ENCODE peak calls at places on chromosomes 11 and 22, in nine cellular contexts. Y is AG10803, H is choroid plexus epithelial cell, P is tibial artery, Q is astrocyte of the spinal cord, L is sigmoid colon, I is fibroblast of pulmonary artery, K is lower lobe of right lung, G is endodermal cell. U is an unnamed sample.

GRCh38 chr11:15035283-15035682 is 38.1 kb upstream of the CALCB start:
- DNase-seq in Y (no peak), H (no peak), P (no peak), Q (no peak), L (no peak), I (no peak), K (no peak), G (peak; percentile 81), U (no peak)

GRCh38 chr11:78160557-78160956 is 21.1 kb upstream of the ALG8 start:
- DNase-seq in Y (no peak), H (no peak), P (no peak), Q (no peak), L (no peak), I (no peak), K (no peak), G (no peak), U (no peak)

GRCh38 chr11:104609297-104609696 is 289.0 kb downstream of the CASP12 start:
- DNase-seq in Y (peak; percentile 65), H (peak; percentile 95), P (no peak), Q (peak; percentile 86), L (no peak), I (peak; percentile 82), K (no peak), G (peak; percentile 68), U (peak; percentile 80)

GRCh38 chr11:104534268-104534667 is 364.0 kb downstream of the CASP12 start:
- DNase-seq in Y (no peak), H (peak; percentile 84), P (no peak), Q (peak; percentile 68), L (no peak), I (peak; percentile 79), K (no peak), G (no peak), U (peak; percentile 46)

GRCh38 chr11:120331301-120331966 is 4.8 kb upstream of the ARHGEF12 start:
- DNase-seq in Y (peak; percentile 94), H (peak; percentile 79), P (no peak), Q (peak; percentile 87), L (no peak), I (peak; percentile 83), K (no peak), G (no peak), U (no peak)

GRCh38 chr11:96259053-96259837 is 83.8 kb downstream of the MAML2 start:
- DNase-seq in Y (peak; percentile 80), H (peak; percentile 69), P (no peak), Q (peak; percentile 67), L (no peak), I (peak; percentile 76), K (no peak), G (no peak), U (peak; percentile 49)

GRCh38 chr11:95487391-95487790 is 256.4 kb upstream of the SESN3 start:
- DNase-seq in Y (peak; percentile 32), H (no peak), P (no peak), Q (no peak), L (no peak), I (no peak), K (no peak), G (no peak), U (no peak)

GRCh38 chr11:5726351-5726750 is 9.9 kb upstream of the OR56B1 start:
- DNase-seq in Y (no peak), H (no peak), P (no peak), Q (no peak), L (no peak), I (no peak), K (no peak), G (no peak), U (no peak)

GRCh38 chr11:70716986-70717775 is 318.9 kb downstream of the CTTN start:
- DNase-seq in Y (no peak), H (no peak), P (no peak), Q (peak; percentile 9), L (no peak), I (no peak), K (peak; percentile 20), G (no peak), U (no peak)

DNA sequence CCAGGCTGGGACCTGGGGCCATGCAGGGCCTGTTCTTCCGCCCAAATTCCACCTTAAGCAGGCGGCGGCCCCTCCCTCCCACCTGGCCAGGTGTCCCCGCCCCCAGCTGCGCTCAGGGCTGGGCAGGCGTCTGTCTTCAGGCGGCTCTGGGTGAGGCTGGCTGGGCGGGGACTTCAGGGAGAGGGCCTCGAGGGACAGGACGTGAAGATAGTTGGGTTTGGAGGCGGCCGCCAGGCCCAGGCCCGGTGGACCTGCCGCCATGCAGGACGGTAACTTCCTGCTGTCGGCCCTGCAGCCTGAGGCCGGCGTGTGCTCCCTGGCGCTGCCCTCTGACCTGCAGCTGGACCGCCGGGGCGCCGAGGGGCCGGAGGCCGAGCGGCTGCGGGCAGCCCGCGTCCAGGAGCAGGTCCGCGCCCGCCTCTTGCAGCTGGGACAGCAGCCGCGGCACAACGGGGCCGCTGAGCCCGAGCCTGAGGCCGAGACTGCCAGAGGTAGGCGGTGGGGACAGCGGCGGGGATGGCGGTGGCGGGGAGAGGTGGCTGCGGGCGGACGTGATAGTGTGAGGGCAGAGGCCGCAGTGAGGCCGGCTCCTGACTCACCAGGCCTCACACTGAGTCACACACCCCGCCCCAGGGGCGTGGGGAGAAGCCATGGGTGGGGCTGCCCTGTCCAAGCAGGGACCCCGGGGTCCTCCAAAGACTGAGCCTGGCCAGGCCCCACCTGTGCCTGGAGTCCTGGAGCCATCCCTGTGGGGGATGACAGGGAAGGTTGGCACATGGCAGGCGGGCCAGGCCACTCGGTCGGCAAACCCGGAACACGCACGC is at the start of gene PKP3:
- DNase-seq in Y (peak; percentile 26), H (peak; percentile 46), P (no peak), Q (peak; percentile 48), L (no peak), I (peak; percentile 36), K (peak; percentile 91), G (peak; percentile 90), U (no peak)
- H3K4me3 ChIP-seq in Y (no peak within 1 kb of the TSS), H (no peak within 1 kb of the TSS), P (no peak within 1 kb of the TSS), Q (no peak within 1 kb of the TSS), L (no peak within 1 kb of the TSS), I (no peak within 1 kb of the TSS), K (peak within 1 kb of the TSS; percentile 55), G (no peak within 1 kb of the TSS), U (no peak within 1 kb of the TSS)

DNA sequence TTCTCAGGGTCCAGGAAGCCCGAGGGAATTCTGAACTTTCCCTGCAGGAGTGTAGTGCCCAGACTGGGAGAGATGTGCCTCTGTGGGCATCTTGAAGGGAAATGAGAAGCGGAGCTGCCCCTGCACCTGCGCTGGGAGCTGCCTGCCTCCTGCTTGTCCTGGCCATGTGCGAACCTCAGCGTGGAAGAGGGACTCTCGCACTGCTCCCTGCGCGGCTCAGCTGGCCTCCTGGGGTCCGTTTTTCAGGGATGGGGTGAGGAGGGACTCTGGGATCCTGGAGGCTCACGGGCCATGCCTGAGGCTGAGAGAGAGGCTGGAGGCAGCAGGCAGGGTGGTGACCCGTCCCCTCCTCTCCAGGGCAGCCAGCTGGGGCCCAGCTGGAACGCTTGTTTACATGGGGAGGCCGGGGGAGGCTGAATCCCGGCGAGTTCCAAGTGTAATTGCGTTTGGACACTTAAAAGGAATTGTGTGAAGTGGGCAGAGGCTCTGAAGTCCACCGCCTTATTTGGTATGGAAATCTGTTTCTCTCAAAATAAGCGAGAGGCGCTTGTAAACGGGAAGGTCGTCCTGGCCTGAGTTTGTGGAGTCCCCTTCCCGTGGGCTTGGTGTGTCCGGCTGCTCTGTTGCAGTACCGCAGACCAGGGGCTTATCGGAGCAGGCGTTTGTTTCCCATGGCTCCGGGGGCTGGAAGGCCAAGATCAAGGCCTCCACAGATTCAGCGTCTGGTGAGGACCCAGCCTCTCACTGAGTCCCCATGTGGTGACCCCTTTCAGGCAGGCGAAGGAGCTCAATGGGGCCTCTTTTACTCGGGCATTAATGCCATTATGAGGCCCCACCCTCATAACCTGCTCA is 1.3 kb upstream of the MRGPRF start:
- DNase-seq in Y (peak; percentile 40), H (peak; percentile 34), P (no peak), Q (peak; percentile 36), L (peak; percentile 96), I (no peak), K (no peak), G (peak; percentile 72), U (no peak)
- H3K4me3 ChIP-seq in Y (peak overlapping the region; percentile 77), H (no peak overlapping the region), P (peak overlapping the region; percentile 81), Q (no peak overlapping the region), L (peak overlapping the region; percentile 84), I (no peak overlapping the region), K (peak overlapping the region; percentile 54), G (no peak overlapping the region), U (no peak overlapping the region)

GRCh38 chr22:19903513-19903912 is 38.1 kb upstream of the COMT start:
- DNase-seq in Y (no peak), H (no peak), P (no peak), Q (no peak), L (no peak), I (no peak), K (no peak), G (peak; percentile 50), U (no peak)
- H3K4me3 ChIP-seq in Y (no peak overlapping the region), H (no peak overlapping the region), P (no peak overlapping the region), Q (no peak overlapping the region), L (no peak overlapping the region), I (no peak overlapping the region), K (no peak overlapping the region), G (no peak overlapping the region), U (no peak overlapping the region)

DNA sequence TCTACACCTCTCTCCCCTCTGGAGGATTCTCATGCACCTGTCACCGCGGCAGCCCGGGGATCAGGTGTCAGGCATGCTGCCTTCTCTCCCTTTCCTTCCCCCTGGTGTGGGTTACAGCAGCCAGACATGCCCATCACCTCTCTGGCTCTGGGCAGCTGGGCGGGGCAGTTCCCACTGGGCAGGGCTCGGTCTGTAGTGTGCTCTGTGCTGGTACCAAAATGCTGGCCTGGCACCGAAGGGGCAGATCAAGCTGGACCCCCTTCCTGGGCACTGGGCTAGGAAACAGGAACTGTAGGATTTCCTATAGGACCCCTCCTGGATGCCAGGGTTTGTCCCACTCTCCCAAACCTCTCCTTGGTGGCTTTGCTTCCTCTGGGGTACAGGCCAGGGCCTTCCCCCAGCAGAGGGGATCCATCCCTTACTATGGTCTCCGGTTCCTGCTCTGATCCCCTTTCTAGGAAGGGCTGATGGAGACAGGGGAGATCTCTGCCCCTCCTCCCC is 821 bp downstream of the GAL3ST1 start:
- DNase-seq in Y (no peak), H (no peak), P (no peak), Q (no peak), L (no peak), I (no peak), K (no peak), G (peak; percentile 61), U (no peak)
- H3K4me3 ChIP-seq in Y (no peak overlapping the region), H (no peak overlapping the region), P (no peak overlapping the region), Q (no peak overlapping the region), L (no peak overlapping the region), I (no peak overlapping the region), K (peak overlapping the region; percentile 45), G (peak overlapping the region; percentile 89), U (no peak overlapping the region)

DNA sequence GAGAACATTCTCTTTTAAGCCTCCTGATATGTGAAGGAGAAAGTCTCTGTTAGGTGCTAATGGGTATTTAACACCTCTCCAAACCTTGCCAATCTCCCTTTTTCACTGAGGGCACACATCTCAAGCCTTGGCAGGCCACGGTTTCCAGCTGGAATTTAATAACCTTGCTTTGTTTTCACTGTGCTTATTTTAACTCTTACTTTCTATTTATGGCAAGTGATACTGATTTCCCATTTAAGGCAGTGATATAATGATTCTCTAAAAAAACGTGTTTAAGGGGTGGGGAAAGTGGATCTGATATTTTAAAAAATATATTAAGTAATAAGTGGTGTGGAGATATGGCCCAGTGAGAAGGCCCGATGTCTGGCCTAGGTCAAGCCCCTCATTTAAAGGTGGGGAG is 1.1 kb upstream of the RASD2 start:
- DNase-seq in Y (no peak), H (no peak), P (no peak), Q (no peak), L (no peak), I (no peak), K (no peak), G (no peak), U (no peak)
- H3K4me3 ChIP-seq in Y (peak overlapping the region; percentile 39), H (no peak overlapping the region), P (peak overlapping the region; percentile 64), Q (no peak overlapping the region), L (no peak overlapping the region), I (no peak overlapping the region), K (peak overlapping the region; percentile 62), G (peak overlapping the region; percentile 67), U (no peak overlapping the region)